ENCODE peak calls at places on chromosomes 5 and 9, in five cellular contexts. One of them, this sample, is unnamed.

GRCh38 chr5:7094626-7095025 is 301.3 kb upstream of the ADCY2 start:
- DNase-seq in GM06990: no peak
- DNase-seq in kidney: no peak
- DNase-seq in mammary epithelial cell: no peak
- DNase-seq in choroid plexus epithelial cell: no peak
- DNase-seq in this sample: no peak

GRCh38 chr5:15621094-15621493 is 121.1 kb downstream of the FBXL7 start:
- DNase-seq in GM06990: no peak
- DNase-seq in kidney: no peak
- DNase-seq in mammary epithelial cell: no peak
- DNase-seq in choroid plexus epithelial cell: no peak
- DNase-seq in this sample: no peak

GRCh38 chr9:31736581-31737179 is 647.8 kb upstream of the ACO1 start:
- DNase-seq in GM06990: no peak
- DNase-seq in kidney: no peak
- DNase-seq in mammary epithelial cell: no peak
- DNase-seq in choroid plexus epithelial cell: no peak
- DNase-seq in this sample: no peak

GRCh38 chr9:104227108-104227507 is 133.0 kb downstream of the SMC2 start:
- DNase-seq in GM06990: no peak
- DNase-seq in kidney: no peak
- DNase-seq in mammary epithelial cell: no peak
- DNase-seq in choroid plexus epithelial cell: peak
- DNase-seq in this sample: no peak

GRCh38 chr5:179435731-179436315 is 90.6 kb upstream of the ADAMTS2 start:
- DNase-seq in GM06990: no peak
- DNase-seq in kidney: no peak
- DNase-seq in mammary epithelial cell: no peak
- DNase-seq in choroid plexus epithelial cell: no peak
- DNase-seq in this sample: no peak

GRCh38 chr5:127423173-127423798 is 94.2 kb upstream of the PRRC1 start:
- DNase-seq in GM06990: no peak
- DNase-seq in kidney: no peak
- DNase-seq in mammary epithelial cell: no peak
- DNase-seq in choroid plexus epithelial cell: no peak
- DNase-seq in this sample: no peak

GRCh38 chr5:146126068-146126467 is 20.7 kb upstream of the PLAC8L1 start:
- DNase-seq in GM06990: no peak
- DNase-seq in kidney: no peak
- DNase-seq in mammary epithelial cell: no peak
- DNase-seq in choroid plexus epithelial cell: no peak
- DNase-seq in this sample: no peak

GRCh38 chr9:136049451-136050265 is 45.4 kb downstream of the NACC2 start:
- DNase-seq in GM06990: no peak
- DNase-seq in kidney: no peak
- DNase-seq in mammary epithelial cell: no peak
- DNase-seq in choroid plexus epithelial cell: no peak
- DNase-seq in this sample: no peak

GRCh38 chr9:37511006-37511714 is 25.4 kb downstream of the POLR1E start:
- DNase-seq in GM06990: no peak
- DNase-seq in kidney: no peak
- DNase-seq in mammary epithelial cell: no peak
- DNase-seq in choroid plexus epithelial cell: no peak
- DNase-seq in this sample: no peak

GRCh38 chr9:131116281-131117101 is 8.9 kb upstream of the NUP214 start:
- DNase-seq in GM06990: no peak
- DNase-seq in kidney: peak
- DNase-seq in mammary epithelial cell: no peak
- DNase-seq in choroid plexus epithelial cell: no peak
- DNase-seq in this sample: no peak

GRCh38 chr5:6850033-6850432 is 136.8 kb downstream of the TENT4A start:
- DNase-seq in GM06990: no peak
- DNase-seq in kidney: no peak
- DNase-seq in mammary epithelial cell: no peak
- DNase-seq in choroid plexus epithelial cell: no peak
- DNase-seq in this sample: no peak

GRCh38 chr9:5441043-5441442 is 3.3 kb upstream of the PLGRKT start:
- DNase-seq in GM06990: no peak
- DNase-seq in kidney: no peak
- DNase-seq in mammary epithelial cell: peak
- DNase-seq in choroid plexus epithelial cell: peak
- DNase-seq in this sample: peak

GRCh38 chr9:136310273-136311030 is 6.6 kb upstream of the CCDC187 start:
- DNase-seq in GM06990: no peak
- DNase-seq in kidney: peak
- DNase-seq in mammary epithelial cell: no peak
- DNase-seq in choroid plexus epithelial cell: no peak
- DNase-seq in this sample: no peak

GRCh38 chr9:97518909-97519307 is 17.4 kb downstream of the TMOD1 start:
- DNase-seq in GM06990: no peak
- DNase-seq in kidney: peak
- DNase-seq in mammary epithelial cell: no peak
- DNase-seq in choroid plexus epithelial cell: no peak
- DNase-seq in this sample: peak

GRCh38 chr9:105421154-105421553 is 26.7 kb upstream of the FSD1L start:
- DNase-seq in GM06990: no peak
- DNase-seq in kidney: no peak
- DNase-seq in mammary epithelial cell: no peak
- DNase-seq in choroid plexus epithelial cell: no peak
- DNase-seq in this sample: no peak

GRCh38 chr9:111481885-111482636 is 2.1 kb downstream of the ECPAS start:
- DNase-seq in GM06990: no peak
- DNase-seq in kidney: no peak
- DNase-seq in mammary epithelial cell: peak
- DNase-seq in choroid plexus epithelial cell: peak
- DNase-seq in this sample: peak
- TF ChIP-seq CTCF in GM06990: no peak
- TF ChIP-seq CTCF in kidney: no peak
- TF ChIP-seq CTCF in mammary epithelial cell: no peak
- TF ChIP-seq CTCF in choroid plexus epithelial cell: peak
- TF ChIP-seq CTCF in this sample: no peak

DNA sequence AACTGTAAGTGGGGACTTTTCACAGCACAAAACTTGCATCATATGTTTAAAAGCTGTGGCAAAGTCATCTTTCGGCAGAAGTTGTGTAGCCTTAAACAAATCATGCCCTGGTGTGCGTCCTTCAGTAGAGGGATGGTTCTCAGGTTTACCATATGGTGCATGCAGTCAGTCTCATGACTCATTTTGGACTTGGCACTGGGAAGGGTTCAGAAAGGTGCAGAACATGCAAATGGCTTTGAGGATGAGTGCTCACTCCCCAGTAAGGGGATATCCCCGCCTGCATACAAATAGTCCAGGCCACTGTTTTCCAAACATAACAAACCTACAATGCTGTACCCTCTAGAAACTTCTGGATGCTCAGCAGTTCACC is 260.3 kb downstream of the NDUFS4 start:
- DNase-seq in GM06990: no peak
- DNase-seq in kidney: no peak
- DNase-seq in mammary epithelial cell: no peak
- DNase-seq in choroid plexus epithelial cell: no peak
- DNase-seq in this sample: peak
- H3K4me3 ChIP-seq in GM06990: no peak
- H3K4me3 ChIP-seq in kidney: no peak
- H3K4me3 ChIP-seq in mammary epithelial cell: no peak
- H3K4me3 ChIP-seq in choroid plexus epithelial cell: no peak
- H3K4me3 ChIP-seq in this sample: no peak

DNA sequence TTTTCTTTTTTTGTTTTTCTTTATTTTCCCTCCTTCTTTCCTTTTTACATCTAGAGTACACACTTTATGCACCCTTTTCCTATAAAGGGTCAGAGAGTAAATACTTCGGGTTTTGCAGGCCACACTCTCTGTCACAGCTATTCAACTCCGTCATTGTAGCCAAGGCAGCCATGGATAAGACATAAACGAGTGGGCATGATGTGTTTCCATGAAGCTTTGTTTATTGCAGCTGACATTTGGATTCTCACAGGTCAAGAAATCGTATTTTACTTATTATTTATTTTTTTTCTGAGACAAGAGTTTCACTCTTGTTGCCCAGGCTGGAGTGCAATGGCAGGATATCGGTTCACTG is 40.4 kb upstream of the FABP6 start:
- DNase-seq in GM06990: no peak
- DNase-seq in kidney: no peak
- DNase-seq in mammary epithelial cell: no peak
- DNase-seq in choroid plexus epithelial cell: no peak
- DNase-seq in this sample: no peak
- TF ChIP-seq CTCF in GM06990: no peak
- TF ChIP-seq CTCF in kidney: no peak
- TF ChIP-seq CTCF in mammary epithelial cell: no peak
- TF ChIP-seq CTCF in choroid plexus epithelial cell: no peak
- TF ChIP-seq CTCF in this sample: no peak

DNA sequence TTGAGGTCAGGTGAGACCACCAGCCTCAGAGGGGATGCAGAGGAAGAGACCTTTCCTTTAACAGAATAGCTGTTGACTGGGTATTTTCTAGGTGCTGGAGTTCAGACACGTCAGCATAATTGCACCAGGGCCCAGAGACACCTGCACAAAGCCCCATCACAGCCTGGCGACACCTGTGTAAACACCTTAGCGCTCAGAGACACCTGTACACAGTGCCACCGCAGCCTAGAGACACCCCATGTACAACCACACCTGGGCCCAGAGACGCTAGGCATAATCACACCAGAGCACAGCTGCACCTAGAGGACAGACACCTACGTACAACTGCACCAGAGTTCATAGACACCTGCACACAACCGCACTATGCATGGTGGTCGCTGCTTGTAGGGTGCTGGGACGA is 1.0 kb downstream of the TRIP13 start:
- DNase-seq in GM06990: no peak
- DNase-seq in kidney: no peak
- DNase-seq in mammary epithelial cell: no peak
- DNase-seq in choroid plexus epithelial cell: no peak
- DNase-seq in this sample: no peak
- H3K4me3 ChIP-seq in GM06990: peak
- H3K4me3 ChIP-seq in kidney: no peak
- H3K4me3 ChIP-seq in mammary epithelial cell: peak
- H3K4me3 ChIP-seq in choroid plexus epithelial cell: no peak
- H3K4me3 ChIP-seq in this sample: peak

GRCh38 chr5:141865406-141865805 is 12.8 kb downstream of the PCDH1 start:
- DNase-seq in GM06990: no peak
- DNase-seq in kidney: no peak
- DNase-seq in mammary epithelial cell: no peak
- DNase-seq in choroid plexus epithelial cell: no peak
- DNase-seq in this sample: no peak

GRCh38 chr5:141864371-141865370 is 13.5 kb downstream of the PCDH1 start:
- DNase-seq in GM06990: no peak
- DNase-seq in kidney: peak
- DNase-seq in mammary epithelial cell: no peak
- DNase-seq in choroid plexus epithelial cell: no peak
- DNase-seq in this sample: no peak

GRCh38 chr5:141866111-141866510 is 12.1 kb downstream of the PCDH1 start:
- DNase-seq in GM06990: no peak
- DNase-seq in kidney: peak
- DNase-seq in mammary epithelial cell: peak
- DNase-seq in choroid plexus epithelial cell: no peak
- DNase-seq in this sample: peak

GRCh38 chr5:141862936-141863543 is 15.2 kb downstream of the PCDH1 start:
- DNase-seq in GM06990: no peak
- DNase-seq in kidney: peak
- DNase-seq in mammary epithelial cell: no peak
- DNase-seq in choroid plexus epithelial cell: no peak
- DNase-seq in this sample: no peak

DNA sequence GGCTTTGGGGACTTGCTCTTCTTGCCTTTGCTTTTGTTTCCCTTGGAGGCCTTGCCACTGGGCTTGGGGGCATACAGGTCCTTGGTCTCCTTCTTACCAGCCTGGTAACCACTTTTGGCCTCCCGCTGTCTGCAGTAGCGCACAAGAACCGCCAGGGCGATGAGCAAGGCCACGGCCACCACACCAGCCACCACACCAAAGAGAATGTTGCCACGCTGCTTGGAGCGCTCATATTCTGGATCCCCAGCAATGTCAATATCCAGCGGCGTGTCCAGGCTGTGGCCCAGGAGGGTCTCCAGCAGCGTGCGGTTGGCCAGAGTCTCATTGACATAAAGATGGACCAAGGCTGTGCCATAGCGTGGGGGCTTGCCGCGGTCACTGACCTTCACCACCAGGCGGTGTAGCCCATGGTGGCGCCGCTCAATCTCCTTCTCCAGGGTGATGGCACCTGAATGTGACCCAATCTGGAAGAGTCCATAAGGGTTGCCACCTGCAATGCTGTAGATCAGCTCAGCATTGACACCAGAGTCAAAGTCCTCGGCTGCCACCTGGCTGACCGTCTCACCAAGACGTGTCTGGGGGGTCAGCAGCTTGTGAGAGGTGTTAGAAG is 14.5 kb downstream of the PCDH1 start:
- DNase-seq in GM06990: no peak
- DNase-seq in kidney: no peak
- DNase-seq in mammary epithelial cell: no peak
- DNase-seq in choroid plexus epithelial cell: no peak
- DNase-seq in this sample: no peak
- TF ChIP-seq CTCF in GM06990: no peak
- TF ChIP-seq CTCF in kidney: no peak
- TF ChIP-seq CTCF in mammary epithelial cell: no peak
- TF ChIP-seq CTCF in choroid plexus epithelial cell: no peak
- TF ChIP-seq CTCF in this sample: no peak

DNA sequence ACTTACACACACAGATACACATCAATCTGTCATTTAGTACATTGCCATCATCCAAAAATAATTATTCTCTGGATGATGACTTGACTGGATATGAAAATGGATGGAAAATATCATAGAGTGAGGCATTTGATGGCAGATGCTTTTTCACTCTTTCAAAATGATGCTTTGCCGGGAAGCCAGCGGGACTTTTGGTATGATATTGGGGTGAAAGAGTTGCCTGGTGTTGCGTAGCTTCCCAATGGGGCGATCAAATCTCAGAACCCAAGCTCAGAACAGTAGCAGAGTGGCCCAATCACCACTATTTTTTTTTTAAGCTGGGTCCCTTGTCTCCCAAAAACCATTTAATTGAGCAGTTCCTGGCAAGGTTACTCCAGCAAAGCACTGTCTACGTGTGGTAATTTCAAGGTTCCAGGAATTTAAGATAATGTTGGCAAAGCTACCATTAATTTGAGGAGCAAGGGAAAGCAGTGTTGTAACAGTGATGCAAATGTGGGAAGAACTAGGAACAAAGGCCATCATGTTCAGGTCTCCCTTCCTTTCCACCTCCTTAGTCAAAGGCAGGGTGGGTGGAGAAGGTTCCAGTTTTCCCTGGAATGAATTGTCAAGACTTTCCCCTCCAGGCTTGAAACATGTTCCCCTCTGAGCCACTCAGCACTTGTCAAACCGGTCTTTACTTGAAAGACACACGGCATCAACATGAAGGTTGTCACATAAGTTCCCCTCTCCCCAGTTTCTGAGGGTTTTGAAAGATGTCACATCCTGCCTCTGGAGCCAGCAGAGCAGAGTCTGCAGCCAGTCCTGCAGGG is 226.2 kb downstream of the GAS1 start:
- DNase-seq in GM06990: no peak
- DNase-seq in kidney: no peak
- DNase-seq in mammary epithelial cell: peak
- DNase-seq in choroid plexus epithelial cell: no peak
- DNase-seq in this sample: peak
- H3K4me3 ChIP-seq in GM06990: no peak
- H3K4me3 ChIP-seq in kidney: no peak
- H3K4me3 ChIP-seq in mammary epithelial cell: no peak
- H3K4me3 ChIP-seq in choroid plexus epithelial cell: no peak
- H3K4me3 ChIP-seq in this sample: no peak